ENCODE peak calls at places on chromosomes 6 and 20, in four cellular contexts. J is HFFc6, G is heart left ventricle, K is psoas muscle. I is an unnamed sample.

GRCh38 chr20:855466-856360 is 22.2 kb downstream of the FAM110A start:
- DNase-seq in J (no peak), K (no peak), G (no peak), I (no peak)

GRCh38 chr6:32818867-32819266 is 2.1 kb upstream of the HLA-DOB start:
- DNase-seq in G (no peak), K (no peak), J (no peak), I (no peak)

GRCh38 chr20:34042286-34042685 is 48.6 kb downstream of the RALY start:
- DNase-seq in K (no peak), J (no peak), G (no peak), I (no peak)

GRCh38 chr20:51526105-51526470 is 16.4 kb downstream of the NFATC2 start:
- DNase-seq in K (no peak), G (no peak), J (no peak), I (no peak)

GRCh38 chr6:39341942-39342341 is 19.4 kb upstream of the KCNK16 start:
- DNase-seq in G (no peak), J (no peak), K (no peak), I (no peak)

GRCh38 chr6:133817460-133818047 is 71.4 kb upstream of the TCF21 start:
- DNase-seq in J (no peak), G (no peak), K (no peak), I (no peak)

GRCh38 chr20:54320148-54320607 is 112.3 kb downstream of the PFDN4 start:
- DNase-seq in K (no peak), G (no peak), J (peak; percentile 28), I (no peak)

GRCh38 chr20:51338692-51339440 is 203.7 kb downstream of the NFATC2 start:
- DNase-seq in J (peak; percentile 35), G (no peak), K (no peak), I (no peak)

GRCh38 chr6:41939091-41939847 is 2.3 kb downstream of the CCND3 start:
- DNase-seq in J (peak; percentile 35), G (peak; percentile 79), K (peak; percentile 52), I (peak; percentile 28)

GRCh38 chr20:49290608-49291191 is 12.8 kb upstream of the ZNFX1 start:
- DNase-seq in K (no peak), G (no peak), J (no peak), I (no peak)

GRCh38 chr20:47676219-47676721 is 109.0 kb downstream of the SULF2 start:
- DNase-seq in J (no peak), G (no peak), K (no peak), I (no peak)

GRCh38 chr20:47678536-47678935 is 106.7 kb downstream of the SULF2 start:
- DNase-seq in J (no peak), K (no peak), G (no peak), I (no peak)

GRCh38 chr20:47676912-47677311 is 108.4 kb downstream of the SULF2 start:
- DNase-seq in G (no peak), K (no peak), J (no peak), I (no peak)

GRCh38 chr20:47678130-47678453 is 107.2 kb downstream of the SULF2 start:
- DNase-seq in J (no peak), K (no peak), G (no peak), I (no peak)

DNA sequence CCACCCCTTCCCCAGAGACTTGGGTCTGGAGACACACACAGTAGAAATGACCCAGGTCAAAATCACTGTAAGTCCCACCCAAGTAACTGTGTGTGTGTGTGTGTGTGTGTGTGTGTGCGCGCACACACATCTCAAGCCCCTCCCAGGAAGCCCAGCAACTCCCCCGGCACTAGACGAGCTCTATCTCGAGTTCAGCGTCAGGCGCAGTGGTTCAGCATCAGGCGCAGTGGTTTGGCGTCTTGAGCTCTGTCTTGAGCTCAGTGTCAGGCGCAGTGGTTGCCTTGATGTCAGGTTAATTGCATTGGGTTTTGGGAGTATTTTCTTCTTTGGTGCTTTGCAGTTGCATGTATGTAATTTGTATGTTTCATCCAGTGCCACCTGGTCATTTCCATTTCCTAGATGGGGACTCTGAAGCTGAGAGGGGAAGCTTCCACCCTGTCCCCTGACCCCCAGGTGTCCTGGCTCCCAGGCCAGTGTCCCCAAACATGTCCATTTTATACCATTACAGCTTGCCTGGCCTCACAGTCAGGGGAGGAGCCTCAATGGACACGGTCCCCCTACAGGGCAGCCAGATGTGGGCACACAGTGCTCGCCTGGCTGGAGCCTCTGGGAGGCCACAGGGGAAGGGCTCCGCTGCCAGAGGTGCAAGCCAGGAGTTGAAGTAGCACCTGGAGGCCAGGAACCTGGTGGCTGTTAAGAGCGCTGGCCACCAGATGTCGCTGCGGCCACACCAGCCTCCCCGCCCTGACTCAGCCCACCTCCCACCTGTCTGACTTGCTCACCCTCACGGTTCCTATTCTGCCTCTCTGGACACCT is 107.8 kb downstream of the SULF2 start:
- DNase-seq in J (no peak), K (no peak), G (no peak), I (no peak)
- TF ChIP-seq CTCF in J (peak; percentile 88), K (peak; percentile 55), G (peak; percentile 65), I (no peak)

GRCh38 chr6:112259337-112259675 is 4.9 kb upstream of the LAMA4 start:
- DNase-seq in K (no peak), G (no peak), J (no peak), I (no peak)
- TF ChIP-seq CTCF in K (no peak), G (no peak), J (no peak), I (no peak)

GRCh38 chr6:18289283-18289682 is 25.0 kb upstream of the DEK start:
- DNase-seq in G (no peak), K (no peak), J (no peak), I (no peak)

GRCh38 chr6:18293192-18293904 is 29.0 kb upstream of the DEK start:
- DNase-seq in G (no peak), J (peak; percentile 84), K (no peak), I (no peak)
- TF ChIP-seq CTCF in G (no peak), J (no peak), K (no peak), I (no peak)

GRCh38 chr6:13537527-13537897 is 36.9 kb upstream of the SIRT5 start:
- DNase-seq in K (no peak), G (no peak), J (no peak), I (no peak)

GRCh38 chr6:13538600-13538999 is 35.8 kb upstream of the SIRT5 start:
- DNase-seq in J (no peak), G (no peak), K (no peak), I (no peak)

GRCh38 chr6:13536796-13537526 is 37.4 kb upstream of the SIRT5 start:
- DNase-seq in G (no peak), J (peak; percentile 25), K (no peak), I (no peak)

GRCh38 chr6:13539572-13539971 is 34.8 kb upstream of the SIRT5 start:
- DNase-seq in J (no peak), K (no peak), G (no peak), I (no peak)

DNA sequence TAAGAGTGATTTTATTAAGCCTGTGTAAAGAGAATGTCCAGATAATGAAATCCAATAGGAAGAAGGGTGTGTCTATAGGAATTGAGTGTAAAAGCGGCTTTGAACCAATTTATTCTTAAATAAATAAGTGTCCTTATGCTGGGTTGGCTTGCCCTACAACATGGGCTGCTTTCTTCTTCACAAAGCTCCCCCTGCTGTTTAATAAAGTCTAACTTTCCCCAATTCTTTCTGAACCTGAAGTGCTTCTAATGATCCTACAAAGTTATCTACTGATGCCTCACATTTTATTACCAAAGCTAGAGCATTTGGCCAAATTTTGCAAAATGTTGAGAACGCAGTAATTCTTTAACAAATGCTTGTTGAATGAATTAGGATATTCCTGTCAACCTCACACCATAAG is 36.3 kb upstream of the SIRT5 start:
- DNase-seq in J (peak; percentile 34), G (no peak), K (no peak), I (no peak)
- TF ChIP-seq CTCF in J (peak; percentile 75), G (peak; percentile 40), K (peak; percentile 62), I (no peak)

DNA sequence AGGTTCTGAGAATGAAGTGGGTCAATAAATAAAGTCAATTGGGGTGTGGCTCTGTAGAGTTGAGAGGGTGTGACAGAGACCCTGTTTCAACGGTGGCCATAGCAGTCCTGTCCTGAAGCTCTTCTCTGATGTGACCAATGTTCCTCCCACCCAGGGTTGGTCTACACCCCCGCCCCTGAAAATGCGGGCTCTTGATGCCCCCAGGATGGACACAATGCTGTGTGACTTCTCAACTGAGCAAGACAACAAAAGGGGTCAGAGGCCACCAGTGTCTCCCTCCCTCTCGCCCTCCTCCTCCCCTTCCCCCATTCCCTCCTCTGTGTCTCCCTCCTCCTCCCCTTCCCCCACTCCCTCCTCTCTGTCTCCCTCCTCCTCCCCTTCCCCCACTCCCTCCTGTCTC is 41.7 kb upstream of the NXT1 start:
- DNase-seq in J (no peak), K (no peak), G (no peak), I (no peak)
- TF ChIP-seq CTCF in J (no peak), K (no peak), G (no peak), I (no peak)

DNA sequence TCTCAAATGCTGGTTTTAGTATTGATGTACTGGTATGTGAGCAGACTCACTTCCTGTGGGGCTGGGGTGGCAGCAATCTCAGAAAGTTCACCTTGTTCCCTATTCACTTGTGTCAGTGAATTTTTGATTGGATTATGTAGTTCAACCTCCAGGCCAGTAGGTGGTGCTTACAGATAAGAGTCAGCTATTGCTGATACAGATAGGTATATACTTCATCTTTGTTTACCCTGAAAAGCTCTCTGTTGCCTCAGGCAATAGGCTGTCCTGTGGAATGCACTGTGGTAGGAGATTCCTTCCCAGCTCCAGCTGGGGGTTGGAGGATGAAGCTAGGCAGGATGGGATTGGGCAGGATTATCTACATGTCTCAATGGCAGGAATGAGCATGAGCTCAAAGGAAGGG is 851.2 kb upstream of the EYS start:
- DNase-seq in G (no peak), J (no peak), K (no peak), I (no peak)
- TF ChIP-seq CTCF in G (no peak), J (peak; percentile 23), K (no peak), I (no peak)

GRCh38 chr20:44800398-44801046 is 9.8 kb downstream of the RIMS4 start:
- DNase-seq in G (no peak), J (no peak), K (no peak), I (no peak)
- TF ChIP-seq CTCF in G (no peak), J (peak; percentile 43), K (no peak), I (no peak)

DNA sequence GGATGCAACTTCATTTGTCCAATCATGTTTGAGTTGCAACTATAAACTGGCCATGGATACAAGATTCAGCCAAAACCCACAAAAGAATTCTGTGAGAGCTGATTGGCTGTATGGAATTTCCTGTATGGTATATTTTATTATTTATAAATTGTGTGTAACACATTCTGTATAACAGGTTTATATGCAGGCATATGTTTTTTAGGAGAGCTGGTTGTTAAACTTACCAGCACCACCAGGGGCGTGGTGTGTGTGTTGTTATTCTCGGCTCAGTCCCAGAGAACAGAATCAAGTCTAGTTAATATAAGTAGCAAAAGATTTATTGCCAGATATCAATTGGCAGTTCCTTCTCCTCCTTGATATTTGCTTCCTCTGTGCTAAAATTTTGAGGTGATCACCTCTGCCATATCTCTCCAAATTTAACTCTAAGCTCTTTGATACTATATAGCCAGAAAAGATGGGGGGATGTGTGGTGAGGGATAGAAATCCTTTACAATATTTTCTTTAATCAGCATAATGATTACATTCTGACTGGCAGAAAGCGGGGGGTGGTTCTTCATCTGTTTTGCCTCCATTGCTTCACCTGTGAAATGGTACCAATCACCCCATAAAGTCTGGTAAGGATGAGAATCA is 22.9 kb downstream of the CNBD2 start:
- DNase-seq in K (no peak), J (peak; percentile 35), G (no peak), I (no peak)
- TF ChIP-seq CTCF in K (peak; percentile 30), J (peak; percentile 76), G (peak; percentile 27), I (no peak)

I was measured in omental fat pad.